ENCODE peak calls at places on chromosomes 3 and 15, in seven cellular contexts. One of them, this sample, is unnamed.

GRCh38 chr15:100108846-100109245 is 232.9 kb downstream of the ADAMTS17 start:
- DNase-seq in germinal center: no peak
- DNase-seq in foreskin melanocyte: no peak
- DNase-seq in choroid plexus epithelial cell: no peak
- DNase-seq in C1 segment of cervical spinal cord: no peak
- DNase-seq in NAMALWA: no peak
- DNase-seq in non-pigmented ciliary epithelial cell: no peak
- DNase-seq in this sample: no peak

GRCh38 chr3:14016900-14017475 is 107.7 kb downstream of the CHCHD4 start:
- DNase-seq in foreskin melanocyte: no peak
- DNase-seq in NAMALWA: no peak
- DNase-seq in non-pigmented ciliary epithelial cell: no peak
- DNase-seq in choroid plexus epithelial cell: no peak
- DNase-seq in C1 segment of cervical spinal cord: no peak
- DNase-seq in germinal center: no peak
- DNase-seq in this sample: no peak

GRCh38 chr15:79673416-79674123 is 223.2 kb downstream of the MTHFS start:
- DNase-seq in germinal center: peak
- DNase-seq in C1 segment of cervical spinal cord: no peak
- DNase-seq in choroid plexus epithelial cell: peak
- DNase-seq in NAMALWA: peak
- DNase-seq in foreskin melanocyte: no peak
- DNase-seq in non-pigmented ciliary epithelial cell: peak
- DNase-seq in this sample: no peak

GRCh38 chr15:62866366-62866765 is 176.2 kb upstream of the TPM1 start:
- DNase-seq in foreskin melanocyte: no peak
- DNase-seq in choroid plexus epithelial cell: no peak
- DNase-seq in NAMALWA: no peak
- DNase-seq in non-pigmented ciliary epithelial cell: no peak
- DNase-seq in germinal center: no peak
- DNase-seq in C1 segment of cervical spinal cord: no peak
- DNase-seq in this sample: no peak

GRCh38 chr3:172716476-172716875 is 5.6 kb upstream of the NCEH1 start:
- DNase-seq in non-pigmented ciliary epithelial cell: no peak
- DNase-seq in choroid plexus epithelial cell: no peak
- DNase-seq in NAMALWA: no peak
- DNase-seq in germinal center: no peak
- DNase-seq in C1 segment of cervical spinal cord: no peak
- DNase-seq in foreskin melanocyte: no peak
- DNase-seq in this sample: peak

GRCh38 chr3:187295635-187296034 is 4.1 kb upstream of the MASP1 start:
- DNase-seq in choroid plexus epithelial cell: peak
- DNase-seq in foreskin melanocyte: no peak
- DNase-seq in non-pigmented ciliary epithelial cell: no peak
- DNase-seq in germinal center: no peak
- DNase-seq in NAMALWA: peak
- DNase-seq in C1 segment of cervical spinal cord: no peak
- DNase-seq in this sample: no peak

GRCh38 chr3:121592856-121593702 is at the start of gene FBXO40:
- DNase-seq in non-pigmented ciliary epithelial cell: no peak
- DNase-seq in NAMALWA: no peak
- DNase-seq in C1 segment of cervical spinal cord: no peak
- DNase-seq in germinal center: peak
- DNase-seq in foreskin melanocyte: no peak
- DNase-seq in choroid plexus epithelial cell: peak
- DNase-seq in this sample: peak

GRCh38 chr15:66433726-66434125 is 47.0 kb downstream of the MAP2K1 start:
- DNase-seq in foreskin melanocyte: no peak
- DNase-seq in NAMALWA: no peak
- DNase-seq in choroid plexus epithelial cell: peak
- DNase-seq in germinal center: no peak
- DNase-seq in C1 segment of cervical spinal cord: no peak
- DNase-seq in non-pigmented ciliary epithelial cell: no peak
- DNase-seq in this sample: no peak

GRCh38 chr3:9806137-9806536 is 3.9 kb upstream of the TTLL3 start:
- DNase-seq in non-pigmented ciliary epithelial cell: no peak
- DNase-seq in germinal center: no peak
- DNase-seq in foreskin melanocyte: no peak
- DNase-seq in NAMALWA: no peak
- DNase-seq in choroid plexus epithelial cell: no peak
- DNase-seq in C1 segment of cervical spinal cord: no peak
- DNase-seq in this sample: no peak

GRCh38 chr3:61454806-61455205 is 106.6 kb upstream of the PTPRG start:
- DNase-seq in C1 segment of cervical spinal cord: no peak
- DNase-seq in choroid plexus epithelial cell: no peak
- DNase-seq in non-pigmented ciliary epithelial cell: no peak
- DNase-seq in NAMALWA: no peak
- DNase-seq in germinal center: no peak
- DNase-seq in foreskin melanocyte: no peak
- DNase-seq in this sample: no peak

This sample was measured in right cardiac atrium.